ENCODE peak calls at places on chromosomes 13 and 19, in eight cellular contexts. A, N, J, M, X, R, K and I are unnamed samples.

GRCh38 chr19:55672418-55672817 is 2.6 kb upstream of the EPN1 start:
- DNase-seq in A (no peak), R (no peak), N (peak; percentile 80), X (no peak), K (no peak), J (no peak), M (no peak), I (no peak)

GRCh38 chr19:30708416-30708815 is 336.2 kb downstream of the ZNF536 start:
- DNase-seq in M (no peak), R (no peak), X (peak; percentile 35), J (no peak), K (no peak), N (no peak), A (no peak), I (no peak)

GRCh38 chr13:102901615-102902305 is 55.9 kb downstream of the ERCC5 start:
- DNase-seq in K (no peak), X (no peak), R (no peak), A (no peak), M (no peak), N (peak; percentile 17), J (no peak), I (no peak)

GRCh38 chr19:54302252-54302651 is 10.7 kb downstream of the LILRA5 start:
- DNase-seq in K (no peak), X (no peak), A (no peak), M (no peak), N (no peak), J (no peak), R (no peak), I (no peak)

GRCh38 chr19:58544591-58545285 is 874 bp downstream of the TRIM28 start:
- DNase-seq in X (no peak), N (no peak), M (peak; percentile 52), J (peak; percentile 84), K (peak; percentile 90), A (no peak), R (peak; percentile 96), I (peak; percentile 29)

GRCh38 chr19:3844596-3844995 is 24.2 kb downstream of the ZFR2 start:
- DNase-seq in J (no peak), R (no peak), N (no peak), M (no peak), A (no peak), X (no peak), K (no peak), I (peak; percentile 69)

GRCh38 chr19:16589917-16590316 is 17.7 kb upstream of the SLC35E1 start:
- DNase-seq in N (no peak), K (no peak), X (no peak), M (no peak), A (no peak), R (peak; percentile 49), J (no peak), I (no peak)

GRCh38 chr13:28796938-28797257 is 23.2 kb upstream of the MTUS2 start:
- DNase-seq in K (no peak), J (no peak), X (no peak), R (no peak), N (no peak), M (no peak), A (no peak), I (no peak)

GRCh38 chr19:38665219-38665931 is 17.9 kb downstream of the ACTN4 start:
- DNase-seq in A (no peak), J (no peak), N (no peak), M (no peak), K (no peak), R (no peak), X (peak; percentile 54), I (no peak)

GRCh38 chr13:45544520-45544919 is 71.0 kb downstream of the ERICH6B start:
- DNase-seq in M (no peak), R (no peak), K (no peak), J (no peak), A (no peak), X (no peak), N (no peak), I (no peak)

GRCh38 chr19:17479325-17479791 is 9.0 kb downstream of the SLC27A1 start:
- DNase-seq in X (no peak), M (peak; percentile 40), N (peak; percentile 81), R (no peak), A (no peak), K (no peak), J (no peak), I (peak; percentile 89)

GRCh38 chr13:41696163-41697003 is 239.0 kb downstream of the RGCC start:
- DNase-seq in J (no peak), X (no peak), A (peak; percentile 33), K (no peak), R (no peak), M (peak; percentile 82), N (peak; percentile 93), I (peak; percentile 91)

DNA sequence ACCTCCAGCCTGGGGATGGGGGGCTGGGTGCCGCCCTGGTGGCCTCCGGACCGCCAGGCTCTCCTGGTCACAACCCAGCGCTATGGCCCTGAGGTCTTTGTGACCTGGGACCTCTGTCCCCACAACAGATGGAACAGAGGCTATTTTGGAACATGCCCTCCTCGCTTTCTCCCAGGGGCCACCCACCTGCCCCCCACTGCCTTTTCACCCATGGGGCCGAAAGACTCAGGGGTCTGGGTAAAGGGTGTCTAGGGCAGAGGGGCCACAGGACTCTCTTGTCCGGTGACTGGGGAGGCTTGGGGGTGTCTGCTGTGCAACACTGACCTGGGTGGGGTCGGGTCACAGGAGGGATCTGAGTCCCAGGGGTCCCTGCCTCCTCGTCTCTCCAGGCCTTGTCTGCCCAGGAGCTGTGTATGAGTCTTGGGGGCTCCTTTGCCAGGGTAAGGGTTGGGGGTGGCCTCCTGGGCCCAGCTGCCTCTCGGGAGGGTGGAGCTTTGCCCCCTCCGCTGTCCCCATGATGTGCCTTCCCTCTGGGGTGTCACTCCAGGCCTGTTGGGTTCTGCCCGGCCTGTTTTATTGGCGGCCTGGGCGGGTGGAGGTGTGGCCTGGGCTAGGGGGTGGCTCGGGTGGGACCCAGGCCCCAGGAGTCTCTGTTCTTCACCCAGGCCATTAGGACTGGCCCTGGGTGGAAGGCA is 2.0 kb downstream of the ARID3A start:
- DNase-seq in N (no peak), J (peak; percentile 43), R (no peak), A (no peak), K (no peak), X (no peak), M (no peak), I (no peak)
- H3K4me3 ChIP-seq in N (peak overlapping the region; percentile 82), J (no peak overlapping the region), R (peak overlapping the region; percentile 86), A (peak overlapping the region; percentile 83), K (peak overlapping the region; percentile 97), X (peak overlapping the region; percentile 60), M (no peak overlapping the region), I (peak overlapping the region; percentile 92)

DNA sequence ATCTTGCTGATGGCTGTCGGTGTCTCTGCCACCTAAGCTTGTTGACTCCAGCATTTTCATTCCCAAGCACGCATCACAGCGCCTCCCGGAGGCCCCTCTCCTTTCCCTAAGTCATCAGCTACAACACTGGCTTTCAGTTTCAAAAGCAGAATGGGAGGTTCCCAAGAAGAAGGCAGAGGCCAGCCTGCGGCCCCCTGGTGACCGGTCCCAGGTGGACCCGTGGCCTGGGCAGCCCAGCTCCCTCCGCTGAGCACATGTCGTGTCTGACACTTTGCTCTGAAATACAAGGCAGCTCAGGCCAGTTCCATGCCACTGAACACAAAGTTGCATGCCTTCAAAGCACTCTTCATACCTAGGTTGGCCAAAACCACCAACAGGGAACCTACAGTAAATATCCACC is 8.5 kb downstream of the MLLT1 start:
- DNase-seq in N (no peak), K (no peak), R (peak; percentile 67), J (no peak), X (no peak), M (peak; percentile 28), A (no peak), I (no peak)
- TF ChIP-seq CTCF in N (peak; percentile 44), K (peak; percentile 29), R (peak; percentile 43), J (no peak), X (no peak), M (peak; percentile 27), A (peak; percentile 22), I (peak; percentile 41)

GRCh38 chr19:29528350-29528945 is 2.7 kb downstream of the VSTM2B start:
- DNase-seq in A (peak; percentile 7), K (peak; percentile 95), N (peak; percentile 47), R (peak; percentile 94), X (peak; percentile 78), M (peak; percentile 65), J (peak; percentile 38), I (peak; percentile 57)

GRCh38 chr19:29524912-29525870 is 603 bp upstream of the VSTM2B start:
- DNase-seq in A (no peak), M (no peak), R (no peak), J (no peak), X (peak; percentile 35), K (peak; percentile 66), N (no peak), I (no peak)

GRCh38 chr19:29527500-29528328 is 1.9 kb downstream of the VSTM2B start:
- DNase-seq in X (peak; percentile 51), M (no peak), A (no peak), J (no peak), N (no peak), R (no peak), K (no peak), I (no peak)

GRCh38 chr19:29525901-29526729 is at the start of gene VSTM2B:
- DNase-seq in X (peak; percentile 33), R (peak; percentile 54), A (no peak), K (peak; percentile 73), N (no peak), M (no peak), J (no peak), I (no peak)

GRCh38 chr19:29526730-29527499 is 1.1 kb downstream of the VSTM2B start:
- DNase-seq in R (peak; percentile 49), A (no peak), K (peak; percentile 68), M (no peak), X (peak; percentile 57), N (no peak), J (no peak), I (no peak)
- H3K4me3 ChIP-seq in R (no peak overlapping the region), A (no peak overlapping the region), K (peak overlapping the region; percentile 67), M (no peak overlapping the region), X (peak overlapping the region; percentile 17), N (no peak overlapping the region), J (no peak overlapping the region), I (no peak overlapping the region)

GRCh38 chr19:49946415-49946814 is 14.6 kb downstream of the SIGLEC11 start:
- DNase-seq in X (peak; percentile 16), J (no peak), K (no peak), A (no peak), R (no peak), N (no peak), M (no peak), I (no peak)

GRCh38 chr19:49938662-49939061 is 9.4 kb upstream of the NUP62 start:
- DNase-seq in A (no peak), M (no peak), R (no peak), N (no peak), J (no peak), K (no peak), X (peak; percentile 47), I (no peak)

GRCh38 chr19:49936549-49936948 is 7.2 kb upstream of the NUP62 start:
- DNase-seq in X (peak; percentile 32), R (no peak), J (no peak), N (no peak), A (no peak), K (no peak), M (no peak), I (no peak)

GRCh38 chr19:49939721-49940481 is 10.6 kb upstream of the NUP62 start:
- DNase-seq in R (no peak), X (peak; percentile 48), J (no peak), A (no peak), M (no peak), N (no peak), K (no peak), I (no peak)

DNA sequence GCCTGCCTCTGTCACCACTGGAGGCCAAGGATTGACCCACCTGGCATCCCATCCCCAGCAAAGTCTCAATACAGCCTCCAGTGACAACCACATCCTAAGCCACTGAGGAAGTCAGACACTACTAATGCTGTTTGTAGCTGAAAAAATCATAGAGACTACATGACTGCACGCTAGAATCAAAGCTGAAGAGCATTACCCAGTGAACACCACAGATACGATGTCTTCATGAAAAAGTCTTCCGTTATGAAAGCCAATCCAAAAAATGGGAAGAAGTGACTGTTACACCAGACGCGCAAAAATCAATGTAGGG is 11.1 kb upstream of the NUP62 start:
- DNase-seq in M (no peak), N (no peak), J (no peak), K (no peak), A (no peak), X (no peak), R (no peak), I (no peak)
- TF ChIP-seq CTCF in M (no peak), N (no peak), J (no peak), K (no peak), A (no peak), X (no peak), R (no peak), I (no peak)